ENCODE peak calls at places on chromosomes 7 and 10, in five cellular contexts. One of them, this sample, is unnamed.

GRCh38 chr7:159127691-159128642 is 16.7 kb downstream of the VIPR2 start:
- DNase-seq in neuronal stem cell: no peak
- DNase-seq in HCT116: no peak
- DNase-seq in HepG2: no peak
- DNase-seq in fibroblast of lung: no peak
- DNase-seq in this sample: no peak

GRCh38 chr7:41834805-41835694 is 132.2 kb upstream of the INHBA start:
- DNase-seq in fibroblast of lung: peak
- DNase-seq in HepG2: no peak
- DNase-seq in neuronal stem cell: no peak
- DNase-seq in HCT116: no peak
- DNase-seq in this sample: peak

GRCh38 chr10:34024708-34025425 is 690.4 kb upstream of the NRP1 start:
- DNase-seq in HCT116: peak
- DNase-seq in neuronal stem cell: no peak
- DNase-seq in HepG2: no peak
- DNase-seq in fibroblast of lung: no peak
- DNase-seq in this sample: no peak

GRCh38 chr7:129676017-129676897 is 64.7 kb downstream of the NRF1 start:
- DNase-seq in HCT116: no peak
- DNase-seq in neuronal stem cell: no peak
- DNase-seq in HepG2: no peak
- DNase-seq in fibroblast of lung: no peak
- DNase-seq in this sample: no peak

GRCh38 chr7:120783721-120784120 is 74.2 kb downstream of the TSPAN12 start:
- DNase-seq in fibroblast of lung: no peak
- DNase-seq in neuronal stem cell: no peak
- DNase-seq in HCT116: no peak
- DNase-seq in HepG2: no peak
- DNase-seq in this sample: peak

GRCh38 chr7:90579181-90579688 is 16.9 kb upstream of the CDK14 start:
- DNase-seq in neuronal stem cell: no peak
- DNase-seq in HepG2: no peak
- DNase-seq in HCT116: no peak
- DNase-seq in fibroblast of lung: peak
- DNase-seq in this sample: peak

GRCh38 chr7:136997735-136998134 is 129.3 kb downstream of the CHRM2 start:
- DNase-seq in HepG2: no peak
- DNase-seq in fibroblast of lung: peak
- DNase-seq in neuronal stem cell: no peak
- DNase-seq in HCT116: no peak
- DNase-seq in this sample: no peak

GRCh38 chr10:36759111-36759805 is 366.1 kb upstream of the ANKRD30A start:
- DNase-seq in fibroblast of lung: peak
- DNase-seq in neuronal stem cell: no peak
- DNase-seq in HepG2: no peak
- DNase-seq in HCT116: no peak
- DNase-seq in this sample: peak

GRCh38 chr10:49781247-49781646 is 19.1 kb upstream of the OGDHL start:
- DNase-seq in neuronal stem cell: no peak
- DNase-seq in HepG2: no peak
- DNase-seq in fibroblast of lung: peak
- DNase-seq in HCT116: no peak
- DNase-seq in this sample: no peak

GRCh38 chr7:69919712-69920111 is 321.4 kb downstream of the AUTS2 start:
- DNase-seq in HCT116: no peak
- DNase-seq in neuronal stem cell: no peak
- DNase-seq in fibroblast of lung: no peak
- DNase-seq in HepG2: no peak
- DNase-seq in this sample: no peak

GRCh38 chr10:132619927-132620326 is 82.3 kb downstream of the INPP5A start:
- DNase-seq in HCT116: no peak
- DNase-seq in HepG2: no peak
- DNase-seq in fibroblast of lung: no peak
- DNase-seq in neuronal stem cell: no peak
- DNase-seq in this sample: no peak

GRCh38 chr7:1922071-1922869 is 252.2 kb downstream of the ELFN1 start:
- DNase-seq in HepG2: no peak
- DNase-seq in HCT116: no peak
- DNase-seq in fibroblast of lung: peak
- DNase-seq in neuronal stem cell: no peak
- DNase-seq in this sample: peak

GRCh38 chr10:32332299-32332750 is 14.6 kb downstream of the EPC1 start:
- DNase-seq in HepG2: no peak
- DNase-seq in neuronal stem cell: no peak
- DNase-seq in fibroblast of lung: peak
- DNase-seq in HCT116: no peak
- DNase-seq in this sample: peak

GRCh38 chr7:43785425-43785824 is 26.9 kb downstream of the BLVRA start:
- DNase-seq in HCT116: no peak
- DNase-seq in HepG2: no peak
- DNase-seq in neuronal stem cell: no peak
- DNase-seq in fibroblast of lung: peak
- DNase-seq in this sample: peak

GRCh38 chr7:68288099-68288498 is 1291.5 kb downstream of the TYW1 start:
- DNase-seq in HCT116: no peak
- DNase-seq in neuronal stem cell: no peak
- DNase-seq in fibroblast of lung: no peak
- DNase-seq in HepG2: no peak
- DNase-seq in this sample: no peak

GRCh38 chr10:5937016-5937415 is 40.3 kb downstream of the IL15RA start:
- DNase-seq in neuronal stem cell: no peak
- DNase-seq in HepG2: no peak
- DNase-seq in HCT116: no peak
- DNase-seq in fibroblast of lung: no peak
- DNase-seq in this sample: no peak

GRCh38 chr10:102627446-102628293 is 16.6 kb upstream of the TRIM8 start:
- DNase-seq in HCT116: no peak
- DNase-seq in neuronal stem cell: peak
- DNase-seq in fibroblast of lung: peak
- DNase-seq in HepG2: peak
- DNase-seq in this sample: no peak

GRCh38 chr10:133262696-133263095 is 14.0 kb downstream of the ADAM8 start:
- DNase-seq in fibroblast of lung: no peak
- DNase-seq in HepG2: no peak
- DNase-seq in HCT116: no peak
- DNase-seq in neuronal stem cell: no peak
- DNase-seq in this sample: peak

GRCh38 chr10:101041252-101041761 is 10.3 kb downstream of the SFXN3 start:
- DNase-seq in HCT116: peak
- DNase-seq in fibroblast of lung: peak
- DNase-seq in HepG2: peak
- DNase-seq in neuronal stem cell: no peak
- DNase-seq in this sample: peak

GRCh38 chr10:101047961-101048892 is 13.6 kb upstream of the KAZALD1 start:
- DNase-seq in HCT116: no peak
- DNase-seq in fibroblast of lung: no peak
- DNase-seq in HepG2: no peak
- DNase-seq in neuronal stem cell: no peak
- DNase-seq in this sample: peak

GRCh38 chr10:11145498-11145855 is 127.8 kb downstream of the CELF2 start:
- DNase-seq in fibroblast of lung: no peak
- DNase-seq in HCT116: no peak
- DNase-seq in HepG2: no peak
- DNase-seq in neuronal stem cell: no peak
- DNase-seq in this sample: no peak

GRCh38 chr10:30055094-30055701 is 4.2 kb downstream of the JCAD start:
- DNase-seq in HCT116: no peak
- DNase-seq in HepG2: no peak
- DNase-seq in fibroblast of lung: peak
- DNase-seq in neuronal stem cell: no peak
- DNase-seq in this sample: peak

GRCh38 chr7:65509368-65510186 is 135.9 kb downstream of the ZNF92 start:
- DNase-seq in neuronal stem cell: peak
- DNase-seq in HepG2: no peak
- DNase-seq in HCT116: no peak
- DNase-seq in fibroblast of lung: no peak
- DNase-seq in this sample: no peak

GRCh38 chr7:6250364-6250833 is 22.0 kb downstream of the CYTH3 start:
- DNase-seq in fibroblast of lung: no peak
- DNase-seq in neuronal stem cell: no peak
- DNase-seq in HCT116: no peak
- DNase-seq in HepG2: no peak
- DNase-seq in this sample: peak

GRCh38 chr10:125023862-125024495 is 82.1 kb downstream of the ZRANB1 start:
- DNase-seq in fibroblast of lung: no peak
- DNase-seq in HepG2: no peak
- DNase-seq in neuronal stem cell: no peak
- DNase-seq in HCT116: no peak
- DNase-seq in this sample: no peak

GRCh38 chr7:94449151-94449725 is 54.5 kb downstream of the COL1A2 start:
- DNase-seq in HCT116: peak
- DNase-seq in HepG2: peak
- DNase-seq in neuronal stem cell: no peak
- DNase-seq in fibroblast of lung: peak
- DNase-seq in this sample: no peak

GRCh38 chr10:76155961-76156360 is 724.5 kb downstream of the LRMDA start:
- DNase-seq in HCT116: no peak
- DNase-seq in HepG2: no peak
- DNase-seq in fibroblast of lung: no peak
- DNase-seq in neuronal stem cell: no peak
- DNase-seq in this sample: no peak

GRCh38 chr7:50595538-50596102 is 30.4 kb upstream of the DDC start:
- DNase-seq in neuronal stem cell: peak
- DNase-seq in HCT116: peak
- DNase-seq in HepG2: peak
- DNase-seq in fibroblast of lung: peak
- DNase-seq in this sample: no peak

GRCh38 chr7:8065356-8065813 is 96.8 kb downstream of the GLCCI1 start:
- DNase-seq in neuronal stem cell: no peak
- DNase-seq in fibroblast of lung: peak
- DNase-seq in HCT116: no peak
- DNase-seq in HepG2: no peak
- DNase-seq in this sample: peak

GRCh38 chr10:44385726-44386438 is 985 bp upstream of the CXCL12 start:
- DNase-seq in fibroblast of lung: no peak
- DNase-seq in neuronal stem cell: no peak
- DNase-seq in HCT116: no peak
- DNase-seq in HepG2: no peak
- DNase-seq in this sample: no peak

GRCh38 chr7:132480534-132480933 is 95.7 kb downstream of the PLXNA4 start:
- DNase-seq in HCT116: no peak
- DNase-seq in neuronal stem cell: no peak
- DNase-seq in fibroblast of lung: no peak
- DNase-seq in HepG2: no peak
- DNase-seq in this sample: no peak

GRCh38 chr10:116183733-116184447 is 89.1 kb downstream of the GFRA1 start:
- DNase-seq in HepG2: no peak
- DNase-seq in neuronal stem cell: no peak
- DNase-seq in HCT116: no peak
- DNase-seq in fibroblast of lung: no peak
- DNase-seq in this sample: no peak

GRCh38 chr10:86673827-86674581 is 5.7 kb downstream of the LDB3 start:
- DNase-seq in neuronal stem cell: no peak
- DNase-seq in HCT116: no peak
- DNase-seq in HepG2: no peak
- DNase-seq in fibroblast of lung: no peak
- DNase-seq in this sample: no peak

DNA sequence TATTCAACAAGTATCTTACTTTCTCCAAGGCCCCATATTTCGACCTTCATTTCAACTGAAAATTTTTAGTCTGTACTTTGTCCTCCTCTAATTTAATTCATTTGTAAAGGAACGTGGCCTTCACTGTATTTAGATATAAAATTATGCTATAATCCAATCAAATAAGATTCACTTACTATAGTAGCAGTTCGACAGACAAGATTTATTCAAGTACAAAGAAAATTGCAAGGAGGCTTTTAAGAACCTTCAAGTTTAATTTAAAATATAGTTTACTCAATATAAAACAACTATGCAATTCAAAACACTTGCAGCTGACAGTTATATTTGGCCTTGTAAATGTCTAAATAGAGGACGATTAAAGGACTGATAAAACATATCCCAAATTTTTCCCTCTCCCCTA is 85.6 kb downstream of the RAPGEF5 start:
- DNase-seq in HepG2: no peak
- DNase-seq in HCT116: no peak
- DNase-seq in neuronal stem cell: no peak
- DNase-seq in fibroblast of lung: no peak
- DNase-seq in this sample: no peak
- H3K9ac ChIP-seq in HepG2: no peak
- H3K9ac ChIP-seq in HCT116: no peak
- H3K9ac ChIP-seq in neuronal stem cell: no peak
- H3K9ac ChIP-seq in fibroblast of lung: no peak
- H3K9ac ChIP-seq in this sample: no peak

GRCh38 chr7:37921876-37922275 is 1.4 kb downstream of the EPDR1 start:
- DNase-seq in HepG2: no peak
- DNase-seq in neuronal stem cell: no peak
- DNase-seq in HCT116: no peak
- DNase-seq in fibroblast of lung: no peak
- DNase-seq in this sample: no peak
- H3K9ac ChIP-seq in HepG2: peak
- H3K9ac ChIP-seq in neuronal stem cell: no peak
- H3K9ac ChIP-seq in HCT116: peak
- H3K9ac ChIP-seq in fibroblast of lung: no peak
- H3K9ac ChIP-seq in this sample: no peak

GRCh38 chr10:73910401-73910763 is 550 bp upstream of the PLAU start:
- DNase-seq in fibroblast of lung: no peak
- DNase-seq in neuronal stem cell: no peak
- DNase-seq in HepG2: peak
- DNase-seq in HCT116: no peak
- DNase-seq in this sample: no peak

GRCh38 chr10:73908853-73909611 is 1.9 kb upstream of the PLAU start:
- DNase-seq in HepG2: peak
- DNase-seq in neuronal stem cell: no peak
- DNase-seq in fibroblast of lung: peak
- DNase-seq in HCT116: no peak
- DNase-seq in this sample: peak

GRCh38 chr10:73909716-73910115 is 1.2 kb upstream of the PLAU start:
- DNase-seq in fibroblast of lung: no peak
- DNase-seq in neuronal stem cell: no peak
- DNase-seq in HepG2: no peak
- DNase-seq in HCT116: no peak
- DNase-seq in this sample: no peak

GRCh38 chr10:73911553-73912004 is 647 bp downstream of the PLAU start:
- DNase-seq in neuronal stem cell: peak
- DNase-seq in HepG2: no peak
- DNase-seq in fibroblast of lung: no peak
- DNase-seq in HCT116: no peak
- DNase-seq in this sample: no peak

GRCh38 chr10:73910764-73911552 is at the start of gene PLAU:
- DNase-seq in HCT116: no peak
- DNase-seq in HepG2: no peak
- DNase-seq in fibroblast of lung: peak
- DNase-seq in neuronal stem cell: peak
- DNase-seq in this sample: peak
- H3K9ac ChIP-seq in HCT116: peak
- H3K9ac ChIP-seq in HepG2: peak
- H3K9ac ChIP-seq in fibroblast of lung: peak
- H3K9ac ChIP-seq in neuronal stem cell: peak
- H3K9ac ChIP-seq in this sample: no peak

GRCh38 chr7:117068511-117069155 is 115.3 kb downstream of the ST7 start:
- DNase-seq in neuronal stem cell: no peak
- DNase-seq in HepG2: no peak
- DNase-seq in fibroblast of lung: no peak
- DNase-seq in HCT116: no peak
- DNase-seq in this sample: no peak
- H3K9ac ChIP-seq in neuronal stem cell: no peak
- H3K9ac ChIP-seq in HepG2: no peak
- H3K9ac ChIP-seq in fibroblast of lung: no peak
- H3K9ac ChIP-seq in HCT116: no peak
- H3K9ac ChIP-seq in this sample: no peak